ENCODE peak calls at places on chromosomes 7 and 10, in five cellular contexts. One of them, this sample, is unnamed.

GRCh38 chr10:110444009-110444347 is 53.7 kb upstream of the DUSP5 start:
- DNase-seq in keratinocyte: no peak
- DNase-seq in NCI-H1930: no peak
- DNase-seq in colonic mucosa: no peak
- DNase-seq in A549: no peak
- DNase-seq in this sample: no peak

GRCh38 chr7:493661-494251 is 25.9 kb downstream of the PDGFA start:
- DNase-seq in colonic mucosa: no peak
- DNase-seq in NCI-H1930: no peak
- DNase-seq in A549: no peak
- DNase-seq in keratinocyte: no peak
- DNase-seq in this sample: no peak

GRCh38 chr10:93999401-93999851 is 5.7 kb downstream of the PLCE1 start:
- DNase-seq in colonic mucosa: peak; percentile 68
- DNase-seq in NCI-H1930: no peak
- DNase-seq in A549: no peak
- DNase-seq in keratinocyte: no peak
- DNase-seq in this sample: no peak

GRCh38 chr10:73493781-73494180 is 2.0 kb downstream of the PPP3CB start:
- DNase-seq in A549: no peak
- DNase-seq in colonic mucosa: no peak
- DNase-seq in NCI-H1930: no peak
- DNase-seq in keratinocyte: no peak
- DNase-seq in this sample: no peak

GRCh38 chr7:44264221-44264956 is 61.0 kb downstream of the CAMK2B start:
- DNase-seq in A549: no peak
- DNase-seq in colonic mucosa: no peak
- DNase-seq in keratinocyte: peak; percentile 93
- DNase-seq in NCI-H1930: no peak
- DNase-seq in this sample: no peak

GRCh38 chr10:103598654-103599115 is 105.2 kb downstream of the NEURL1 start:
- DNase-seq in A549: peak; percentile 95
- DNase-seq in NCI-H1930: no peak
- DNase-seq in colonic mucosa: peak; percentile 81
- DNase-seq in keratinocyte: no peak
- DNase-seq in this sample: peak; percentile 70

GRCh38 chr10:16681525-16681924 is 135.7 kb downstream of the RSU1 start:
- DNase-seq in A549: no peak
- DNase-seq in NCI-H1930: no peak
- DNase-seq in keratinocyte: no peak
- DNase-seq in colonic mucosa: no peak
- DNase-seq in this sample: no peak

GRCh38 chr10:43892062-43892765 is 243.5 kb upstream of the ZNF32 start:
- DNase-seq in keratinocyte: no peak
- DNase-seq in A549: no peak
- DNase-seq in NCI-H1930: no peak
- DNase-seq in colonic mucosa: no peak
- DNase-seq in this sample: no peak

GRCh38 chr7:158828343-158829020 is 827 bp downstream of the ESYT2 start:
- DNase-seq in keratinocyte: no peak
- DNase-seq in colonic mucosa: peak; percentile 55
- DNase-seq in A549: no peak
- DNase-seq in NCI-H1930: no peak
- DNase-seq in this sample: peak; percentile 65

GRCh38 chr7:6271694-6272371 is 591 bp downstream of the CYTH3 start:
- DNase-seq in colonic mucosa: peak; percentile 51
- DNase-seq in keratinocyte: no peak
- DNase-seq in A549: peak; percentile 25
- DNase-seq in NCI-H1930: no peak
- DNase-seq in this sample: no peak

GRCh38 chr10:93461124-93461806 is 20.9 kb downstream of the MYOF start:
- DNase-seq in keratinocyte: no peak
- DNase-seq in A549: no peak
- DNase-seq in NCI-H1930: no peak
- DNase-seq in colonic mucosa: no peak
- DNase-seq in this sample: no peak

GRCh38 chr10:79400567-79401004 is 44.8 kb downstream of the ZCCHC24 start:
- DNase-seq in colonic mucosa: peak; percentile 62
- DNase-seq in keratinocyte: peak; percentile 13
- DNase-seq in NCI-H1930: peak; percentile 37
- DNase-seq in A549: peak; percentile 65
- DNase-seq in this sample: peak; percentile 88

GRCh38 chr7:32921896-32922295 is 30.3 kb upstream of the KBTBD2 start:
- DNase-seq in keratinocyte: no peak
- DNase-seq in colonic mucosa: no peak
- DNase-seq in NCI-H1930: no peak
- DNase-seq in A549: no peak
- DNase-seq in this sample: no peak

GRCh38 chr10:111211756-111212155 is 134.9 kb downstream of the ADRA2A start:
- DNase-seq in A549: no peak
- DNase-seq in NCI-H1930: no peak
- DNase-seq in keratinocyte: no peak
- DNase-seq in colonic mucosa: no peak
- DNase-seq in this sample: no peak

GRCh38 chr7:44104880-44105771 is 981 bp downstream of the AEBP1 start:
- DNase-seq in NCI-H1930: no peak
- DNase-seq in keratinocyte: no peak
- DNase-seq in colonic mucosa: no peak
- DNase-seq in A549: no peak
- DNase-seq in this sample: no peak

GRCh38 chr7:16803881-16804673 is 722 bp downstream of the AGR2 start:
- DNase-seq in NCI-H1930: no peak
- DNase-seq in A549: peak; percentile 37
- DNase-seq in colonic mucosa: no peak
- DNase-seq in keratinocyte: no peak
- DNase-seq in this sample: peak; percentile 20

GRCh38 chr7:22589641-22590141 is 89.7 kb upstream of the STEAP1B start:
- DNase-seq in keratinocyte: no peak
- DNase-seq in NCI-H1930: no peak
- DNase-seq in A549: no peak
- DNase-seq in colonic mucosa: no peak
- DNase-seq in this sample: no peak

GRCh38 chr7:44277851-44278250 is 47.5 kb downstream of the CAMK2B start:
- DNase-seq in NCI-H1930: no peak
- DNase-seq in A549: no peak
- DNase-seq in keratinocyte: no peak
- DNase-seq in colonic mucosa: no peak
- DNase-seq in this sample: no peak

GRCh38 chr7:156099085-156099484 is 286.8 kb upstream of the SHH start:
- DNase-seq in NCI-H1930: no peak
- DNase-seq in A549: no peak
- DNase-seq in colonic mucosa: no peak
- DNase-seq in keratinocyte: no peak
- DNase-seq in this sample: peak; percentile 29

This sample was measured in Karpas-422.